ENCODE peak calls at places on chromosome 22, in eight cellular contexts. M, S, C, O, Y, A, R and D are unnamed samples.

GRCh38 chr22:41398921-41399320 is 17.2 kb downstream of the TEF start:
- ATAC-seq in M (no peak), S (no peak), C (no peak), O (no peak), Y (no peak), A (no peak), R (no peak), D (no peak)

GRCh38 chr22:44133161-44133560 is 47.6 kb upstream of the PARVG start:
- ATAC-seq in M (no peak), S (no peak), C (no peak), O (no peak), Y (no peak), A (no peak), R (no peak), D (no peak)

GRCh38 chr22:48960576-48960975 is 867.1 kb downstream of the BRD1 start:
- ATAC-seq in M (no peak), S (no peak), C (no peak), O (no peak), Y (no peak), A (no peak), R (no peak), D (no peak)

GRCh38 chr22:21697021-21697771 is 31.4 kb downstream of the PPIL2 start:
- ATAC-seq in M (no peak), S (no peak), C (no peak), O (no peak), Y (peak; percentile 55), A (no peak), R (no peak), D (no peak)

GRCh38 chr22:19510919-19511341 is 13.3 kb downstream of the CLDN5 start:
- ATAC-seq in M (no peak), S (no peak), C (no peak), O (no peak), Y (no peak), A (no peak), R (no peak), D (no peak)

GRCh38 chr22:45783690-45784089 is 112.1 kb downstream of the ATXN10 start:
- ATAC-seq in M (no peak), S (no peak), C (no peak), O (no peak), Y (peak; percentile 45), A (no peak), R (no peak), D (no peak)

GRCh38 chr22:45948081-45948648 is 28.8 kb downstream of the WNT7B start:
- ATAC-seq in M (no peak), S (no peak), C (peak; percentile 18), O (no peak), Y (no peak), A (no peak), R (no peak), D (no peak)

GRCh38 chr22:43262990-43263644 is 76.2 kb upstream of the TTLL12 start:
- ATAC-seq in M (no peak), S (peak; percentile 75), C (peak; percentile 63), O (peak; percentile 73), Y (peak; percentile 42), A (peak; percentile 35), R (peak; percentile 76), D (no peak)

GRCh38 chr22:44586337-44586990 is 88.4 kb upstream of the RTL6 start:
- ATAC-seq in M (no peak), S (no peak), C (no peak), O (no peak), Y (no peak), A (no peak), R (no peak), D (no peak)

GRCh38 chr22:40083794-40084193 is 89.0 kb downstream of the FAM83F start:
- ATAC-seq in M (no peak), S (no peak), C (no peak), O (no peak), Y (no peak), A (no peak), R (no peak), D (no peak)

GRCh38 chr22:32905400-32905799 is 103.9 kb downstream of the TIMP3 start:
- ATAC-seq in M (no peak), S (peak; percentile 61), C (no peak), O (no peak), Y (peak; percentile 46), A (no peak), R (no peak), D (peak; percentile 6)

GRCh38 chr22:36565686-36566085 is 36.7 kb upstream of the EIF3D start:
- ATAC-seq in M (no peak), S (no peak), C (no peak), O (no peak), Y (no peak), A (no peak), R (no peak), D (no peak)

GRCh38 chr22:49503896-49504521 is 323.7 kb downstream of the BRD1 start:
- ATAC-seq in M (no peak), S (no peak), C (no peak), O (no peak), Y (no peak), A (peak; percentile 55), R (no peak), D (no peak)

GRCh38 chr22:29799217-29799680 is 32.1 kb downstream of the UQCR10 start:
- ATAC-seq in M (peak; percentile 85), S (peak; percentile 98), C (no peak), O (no peak), Y (peak; percentile 97), A (no peak), R (no peak), D (peak; percentile 96)

GRCh38 chr22:26689553-26690301 is 32.3 kb downstream of the MIAT start:
- ATAC-seq in M (no peak), S (no peak), C (no peak), O (no peak), Y (no peak), A (no peak), R (no peak), D (peak; percentile 22)

GRCh38 chr22:36374603-36375024 is 13.2 kb downstream of the MYH9 start:
- ATAC-seq in M (no peak), S (peak; percentile 40), C (peak; percentile 74), O (no peak), Y (no peak), A (peak; percentile 83), R (no peak), D (peak; percentile 14)

GRCh38 chr22:24134090-24134846 is 47.0 kb upstream of the SUSD2 start:
- ATAC-seq in M (no peak), S (no peak), C (peak; percentile 87), O (peak; percentile 79), Y (no peak), A (no peak), R (peak; percentile 80), D (no peak)

GRCh38 chr22:21001601-21002325 is at the start of gene THAP7:
- ATAC-seq in M (peak; percentile 99), S (peak; percentile 95), C (peak; percentile 95), O (peak; percentile 90), Y (peak; percentile 97), A (peak; percentile 94), R (peak; percentile 94), D (peak; percentile 97)

GRCh38 chr22:32475428-32476010 is 908 bp downstream of the FBXO7 start:
- ATAC-seq in M (peak; percentile 11), S (peak; percentile 26), C (no peak), O (no peak), Y (peak; percentile 40), A (no peak), R (peak; percentile 13), D (no peak)

GRCh38 chr22:40426671-40427070 is 56.3 kb downstream of the SGSM3 start:
- ATAC-seq in M (no peak), S (no peak), C (no peak), O (no peak), Y (no peak), A (no peak), R (no peak), D (no peak)

GRCh38 chr22:30193031-30193794 is 53.3 kb downstream of the LIF start:
- ATAC-seq in M (no peak), S (no peak), C (no peak), O (no peak), Y (no peak), A (no peak), R (no peak), D (no peak)

GRCh38 chr22:48658871-48659270 is 1168.8 kb downstream of the BRD1 start:
- ATAC-seq in M (no peak), S (no peak), C (no peak), O (no peak), Y (no peak), A (no peak), R (no peak), D (no peak)

GRCh38 chr22:44337658-44338004 is 24.9 kb upstream of the SHISAL1 start:
- ATAC-seq in M (no peak), S (peak; percentile 30), C (no peak), O (no peak), Y (peak; percentile 70), A (no peak), R (no peak), D (no peak)

GRCh38 chr22:19730141-19730661 is 6.9 kb downstream of the GP1BB start:
- ATAC-seq in M (no peak), S (no peak), C (peak; percentile 37), O (no peak), Y (peak; percentile 8), A (no peak), R (peak; percentile 20), D (no peak)

GRCh38 chr22:42419328-42419881 is 12.8 kb downstream of the NFAM1 start:
- ATAC-seq in M (no peak), S (peak; percentile 41), C (no peak), O (no peak), Y (peak; percentile 26), A (no peak), R (no peak), D (no peak)

GRCh38 chr22:43833286-43834240 is 21.5 kb upstream of the EFCAB6 start:
- ATAC-seq in M (no peak), S (no peak), C (no peak), O (no peak), Y (no peak), A (no peak), R (no peak), D (no peak)

GRCh38 chr22:31952459-31952858 is 8.1 kb downstream of the YWHAH start:
- ATAC-seq in M (peak; percentile 55), S (peak; percentile 74), C (no peak), O (no peak), Y (peak; percentile 42), A (peak; percentile 40), R (no peak), D (peak; percentile 78)

GRCh38 chr22:25689631-25690030 is 52.4 kb upstream of the MYO18B start:
- ATAC-seq in M (no peak), S (no peak), C (no peak), O (no peak), Y (no peak), A (no peak), R (no peak), D (no peak)